ENCODE peak calls at places on chromosomes 11 and 22, in five cellular contexts. U is brain microvascular endothelial cell; C is CD4-positive, CD25-positive, alpha-beta regulatory T cell; M is aorta; Z is astrocyte. B is an unnamed sample. For H3K36me3, the result is how much of the 10 kb centered on the place peaks cover.

GRCh38 chr11:128726464-128727139 is 32.7 kb downstream of the FLI1 start:
- DNase-seq in U (no peak), C (peak), M (peak), Z (no peak), B (no peak)

GRCh38 chr11:15714641-15715399 is 600.1 kb downstream of the INSC start:
- DNase-seq in U (no peak), C (no peak), M (no peak), Z (no peak), B (no peak)

GRCh38 chr11:34026432-34026831 is 25.1 kb upstream of the CAPRIN1 start:
- DNase-seq in U (no peak), C (no peak), M (no peak), Z (no peak), B (no peak)

GRCh38 chr11:109794501-109794900 is 298.7 kb upstream of the ZC3H12C start:
- DNase-seq in U (no peak), C (no peak), M (no peak), Z (peak), B (no peak)

GRCh38 chr11:46012185-46012584 is 89.7 kb downstream of the LARGE2 start:
- DNase-seq in U (no peak), C (no peak), M (no peak), Z (no peak), B (no peak)

GRCh38 chr11:34468209-34468841 is 29.6 kb downstream of the CAT start:
- DNase-seq in U (peak), C (peak), M (no peak), Z (no peak), B (no peak)

GRCh38 chr11:21988477-21988876 is 204.4 kb upstream of the ANO5 start:
- DNase-seq in U (no peak), C (no peak), M (no peak), Z (no peak), B (no peak)

GRCh38 chr11:45651156-45651555 is 14.3 kb downstream of the CHST1 start:
- DNase-seq in U (no peak), C (no peak), M (no peak), Z (no peak), B (no peak)

GRCh38 chr22:44580176-44580575 is 82.1 kb upstream of the RTL6 start:
- DNase-seq in U (no peak), C (no peak), M (no peak), Z (no peak), B (no peak)

GRCh38 chr11:112942966-112943643 is 18.1 kb upstream of the NCAM1 start:
- DNase-seq in U (no peak), C (no peak), M (no peak), Z (no peak), B (no peak)

GRCh38 chr11:91794146-91794545 is 430.5 kb upstream of the FAT3 start:
- DNase-seq in U (no peak), C (no peak), M (no peak), Z (no peak), B (no peak)

GRCh38 chr11:70860855-70861254 is 391.5 kb downstream of the SHANK2 start:
- DNase-seq in U (no peak), C (no peak), M (no peak), Z (no peak), B (no peak)

GRCh38 chr22:45553333-45554039 is 50.8 kb downstream of the FBLN1 start:
- DNase-seq in U (peak), C (peak), M (peak), Z (peak), B (peak)

GRCh38 chr11:128039140-128040021 is 548.0 kb downstream of the ETS1 start:
- DNase-seq in U (peak), C (peak), M (peak), Z (peak), B (peak)

GRCh38 chr11:64094463-64095223 is 58.9 kb downstream of the FLRT1 start:
- DNase-seq in U (peak), C (no peak), M (no peak), Z (peak), B (no peak)

GRCh38 chr11:125224391-125225015 is 60.0 kb downstream of the PKNOX2 start:
- DNase-seq in U (peak), C (no peak), M (no peak), Z (no peak), B (no peak)

GRCh38 chr11:128523616-128524015 is 63.7 kb downstream of the ETS1 start:
- DNase-seq in U (no peak), C (no peak), M (no peak), Z (peak), B (no peak)

GRCh38 chr11:109026891-109027489 is 362.1 kb downstream of the DDX10 start:
- DNase-seq in U (no peak), C (no peak), M (no peak), Z (peak), B (peak)

GRCh38 chr11:2794419-2794795 is 91.2 kb downstream of the CDKN1C start:
- DNase-seq in U (no peak), C (no peak), M (peak), Z (no peak), B (no peak)

GRCh38 chr11:24697722-24698121 is 200.9 kb downstream of the LUZP2 start:
- DNase-seq in U (peak), C (no peak), M (no peak), Z (peak), B (no peak)

GRCh38 chr22:39474351-39474991 is 17.7 kb downstream of the MGAT3 start:
- DNase-seq in U (no peak), C (no peak), M (no peak), Z (no peak), B (no peak)

GRCh38 chr11:61888043-61888442 is 3.3 kb downstream of the FADS3 start:
- DNase-seq in U (peak), C (no peak), M (peak), Z (peak), B (peak)

DNA sequence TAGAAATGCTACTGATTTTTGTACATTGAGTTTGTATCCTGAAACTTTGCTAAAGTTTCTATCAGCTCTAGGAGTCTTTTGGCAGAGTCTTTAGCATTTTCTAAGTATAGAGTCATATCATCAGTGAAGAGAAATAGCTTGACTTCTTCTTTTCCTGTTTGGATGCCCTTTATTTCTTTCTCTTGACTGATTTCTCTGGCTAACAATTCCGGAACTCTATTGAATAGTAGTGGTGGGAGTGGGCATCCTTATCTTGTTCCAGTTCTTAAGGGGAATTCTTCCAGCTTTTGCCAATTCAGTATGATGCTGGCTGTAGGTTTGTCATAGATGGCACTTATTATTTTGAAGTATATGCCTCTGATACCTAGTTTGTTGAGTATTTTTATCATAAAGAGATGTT is 197.7 kb downstream of the AASDHPPT start:
- DNase-seq in U (no peak), C (no peak), M (no peak), Z (peak), B (no peak)
- H3K36me3 ChIP-seq in U (under half), C (under half), M (under half), Z (under half), B (under half)

DNA sequence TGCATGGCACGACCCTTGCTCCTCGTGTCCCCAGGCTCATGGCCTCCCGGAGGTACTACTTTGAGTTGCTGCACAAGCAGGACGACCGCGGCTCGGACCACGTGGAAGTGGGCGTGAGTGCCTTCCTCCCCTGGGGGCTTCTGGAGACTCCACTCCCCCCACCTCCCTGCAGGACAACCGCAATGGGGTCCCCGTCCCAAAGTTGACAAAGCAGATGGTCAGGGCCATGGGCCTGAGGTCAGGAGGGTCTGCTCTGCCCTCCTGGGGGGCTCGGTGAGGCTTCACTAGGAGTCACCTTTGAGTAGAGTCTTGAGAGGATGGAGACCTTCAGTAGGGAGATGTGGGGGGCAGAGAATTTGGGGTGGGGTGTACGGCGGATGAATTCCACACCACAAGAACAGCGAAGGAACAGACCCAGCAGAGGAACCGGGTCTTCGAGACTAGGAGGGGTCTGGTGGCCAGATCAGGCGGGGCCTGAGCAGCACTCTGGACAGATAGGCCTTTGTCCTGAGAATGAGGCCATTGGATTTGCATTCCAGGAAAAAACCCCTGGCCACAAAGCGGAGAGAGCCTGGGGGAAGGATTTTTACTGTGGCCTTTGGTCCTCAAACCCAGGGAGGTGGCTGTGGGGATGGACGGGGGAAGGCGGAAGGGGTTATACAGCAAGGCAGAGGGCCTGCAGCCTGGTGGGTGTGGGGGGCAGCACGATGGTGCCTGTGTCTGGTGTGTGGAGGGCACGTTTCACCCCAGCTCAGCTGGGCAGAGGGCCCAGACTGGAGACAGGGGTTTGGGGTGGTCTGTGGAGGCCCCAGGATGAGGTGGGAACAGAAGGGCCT is 4.6 kb downstream of the B4GALNT4 start:
- DNase-seq in U (no peak), C (no peak), M (no peak), Z (no peak), B (no peak)
- H3K36me3 ChIP-seq in U (under half), C (under half), M (under half), Z (under half), B (under half)

DNA sequence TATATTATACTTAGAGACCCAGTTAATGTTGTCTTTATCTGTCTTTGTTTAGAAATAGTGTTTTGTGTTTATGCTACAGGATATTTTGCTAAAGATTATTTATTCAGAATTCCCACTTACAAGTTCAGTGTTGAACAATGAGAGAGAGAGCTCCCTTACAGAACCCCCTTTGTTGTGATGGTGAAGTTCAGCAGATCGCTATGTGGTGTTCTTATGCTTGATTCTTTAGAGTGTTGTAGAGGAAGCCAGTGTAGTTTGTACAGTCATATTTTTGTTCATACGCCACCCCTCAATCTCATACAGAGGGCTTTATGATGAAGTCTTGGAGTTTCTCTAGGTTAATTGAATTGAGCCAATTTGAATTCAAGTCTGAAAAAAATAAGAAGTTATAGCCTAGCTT is 150.2 kb downstream of the TMEM135 start:
- DNase-seq in U (no peak), C (no peak), M (no peak), Z (no peak), B (no peak)
- H3K36me3 ChIP-seq in U (under half), C (under half), M (under half), Z (under half), B (under half)

GRCh38 chr22:29342177-29342576 is 26.7 kb upstream of the RASL10A start:
- DNase-seq in U (no peak), C (no peak), M (peak), Z (no peak), B (no peak)
- H3K36me3 ChIP-seq in U (half or more), C (half or more), M (under half), Z (under half), B (under half)

GRCh38 chr22:41260871-41261270 is 20.1 kb upstream of the CHADL start:
- DNase-seq in U (no peak), C (no peak), M (no peak), Z (no peak), B (no peak)

GRCh38 chr22:41256898-41257260 is 16.1 kb upstream of the CHADL start:
- DNase-seq in U (peak), C (no peak), M (no peak), Z (peak), B (no peak)

GRCh38 chr22:41256254-41256897 is 15.6 kb upstream of the CHADL start:
- DNase-seq in U (peak), C (no peak), M (no peak), Z (peak), B (peak)

GRCh38 chr22:41254230-41254629 is 13.5 kb upstream of the CHADL start:
- DNase-seq in U (no peak), C (no peak), M (no peak), Z (no peak), B (no peak)

DNA sequence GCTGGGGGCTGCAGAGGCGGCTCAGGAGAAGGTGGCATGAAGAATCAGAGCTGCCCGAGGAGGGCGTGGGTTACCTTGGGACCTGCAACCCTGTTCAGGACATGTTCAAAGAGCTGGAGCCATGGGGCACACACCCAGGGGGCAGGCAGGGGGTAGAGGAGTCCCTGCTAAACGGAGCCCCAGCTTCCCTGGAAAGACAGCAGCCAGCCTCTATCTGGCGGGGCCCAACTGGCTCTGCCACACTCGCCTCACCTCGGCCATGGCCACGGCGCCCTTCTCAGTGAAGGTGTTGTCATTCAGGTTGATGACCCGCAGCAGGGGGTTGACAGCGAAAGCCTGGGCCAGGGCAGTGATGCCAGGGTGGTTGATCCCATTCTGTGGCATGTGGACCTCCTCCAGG is 17.0 kb upstream of the CHADL start:
- DNase-seq in U (no peak), C (no peak), M (no peak), Z (no peak), B (no peak)
- H3K36me3 ChIP-seq in U (half or more), C (half or more), M (under half), Z (half or more), B (half or more)

GRCh38 chr11:90213322-90213721 is 9.5 kb downstream of the CHORDC1 start:
- DNase-seq in U (no peak), C (no peak), M (no peak), Z (no peak), B (no peak)
- H3K36me3 ChIP-seq in U (under half), C (half or more), M (under half), Z (under half), B (under half)

GRCh38 chr11:65186701-65187100 is 5.0 kb downstream of the CAPN1 start:
- DNase-seq in U (no peak), C (no peak), M (no peak), Z (no peak), B (no peak)
- H3K36me3 ChIP-seq in U (half or more), C (half or more), M (under half), Z (under half), B (under half)

GRCh38 chr11:73804712-73805111 is 17.0 kb downstream of the MRPL48 start:
- DNase-seq in U (no peak), C (no peak), M (no peak), Z (no peak), B (no peak)
- H3K36me3 ChIP-seq in U (under half), C (under half), M (under half), Z (under half), B (under half)

DNA sequence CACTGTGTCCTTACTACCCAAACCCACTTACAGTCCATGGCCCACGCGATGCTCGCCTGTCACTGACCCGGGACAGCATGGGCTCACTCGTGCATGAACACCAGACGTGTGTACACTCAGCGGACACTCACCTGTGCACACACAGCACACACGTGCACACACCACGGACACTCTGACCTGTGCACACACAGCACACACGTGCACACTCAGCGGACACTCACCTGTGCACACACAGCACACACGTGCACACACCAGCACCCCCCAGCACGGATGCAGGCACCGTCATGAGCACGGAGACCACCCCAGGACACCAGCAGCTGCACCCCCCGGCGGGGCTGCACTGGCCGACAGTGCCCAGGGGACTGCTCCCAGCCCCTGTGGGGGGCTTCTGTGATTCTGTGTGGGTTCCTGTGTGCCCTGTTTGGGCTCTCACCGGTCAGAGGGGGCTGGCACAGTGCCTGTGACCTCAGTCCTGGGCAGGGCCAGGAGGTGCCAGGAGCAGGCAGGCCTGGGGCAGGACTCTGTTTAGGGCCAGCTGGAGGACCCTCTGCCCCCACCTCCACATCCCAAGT is 20.2 kb downstream of the CRELD2 start:
- DNase-seq in U (no peak), C (no peak), M (no peak), Z (no peak), B (no peak)
- H3K36me3 ChIP-seq in U (under half), C (under half), M (under half), Z (under half), B (under half)

DNA sequence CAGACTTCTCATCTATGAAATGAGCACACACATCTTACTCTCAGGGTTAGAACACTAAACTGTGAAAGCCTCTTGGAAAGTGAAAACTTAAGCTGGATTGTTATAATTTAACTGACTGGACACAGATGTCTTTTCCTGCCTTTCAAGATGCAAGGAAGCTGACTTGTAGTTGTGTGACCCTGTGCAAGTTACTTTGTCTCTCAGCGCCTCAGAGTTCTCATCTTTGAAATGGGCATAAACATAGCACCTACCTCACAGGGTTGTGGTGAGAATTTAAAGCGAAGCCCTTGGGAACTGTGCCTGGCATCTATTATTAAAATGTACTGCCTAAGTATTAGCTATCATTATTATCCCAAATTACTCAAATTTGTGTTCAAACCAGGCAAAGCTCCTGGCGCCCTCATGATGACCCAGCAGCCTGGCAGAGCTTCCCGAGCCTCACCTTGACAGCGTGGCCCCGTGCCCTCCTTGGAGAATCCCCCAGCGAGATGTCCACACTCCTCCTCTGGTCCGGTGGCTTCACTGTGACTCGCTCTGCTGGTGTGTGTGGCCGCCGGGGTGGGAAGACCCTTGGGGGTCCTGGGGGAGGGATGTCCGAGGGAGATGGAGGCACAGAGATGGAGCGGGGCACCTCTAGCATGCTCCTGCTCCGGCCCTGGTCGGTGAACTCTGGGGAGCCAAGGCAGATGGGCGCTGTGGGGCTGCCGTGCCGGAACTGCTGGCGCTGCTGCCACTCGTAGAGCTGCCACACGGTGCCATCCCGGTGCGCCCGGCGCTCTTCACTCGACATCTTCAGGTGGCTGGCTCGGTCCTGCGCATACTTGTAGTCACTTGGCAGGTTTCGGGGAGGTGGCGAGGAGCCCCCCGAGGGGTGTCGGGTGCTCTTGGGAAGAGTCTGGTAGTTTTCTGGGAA is 78.2 kb downstream of the C11orf58 start:
- DNase-seq in U (no peak), C (no peak), M (no peak), Z (no peak), B (no peak)
- H3K36me3 ChIP-seq in U (under half), C (under half), M (under half), Z (under half), B (under half)